ENCODE peak calls at places on chromosomes 6 and 20, in four cellular contexts. B is fibroblast of the conjunctiva; W is stimulated activated CD4-positive, alpha-beta T cell treated with anti-CD3 and anti-CD28 coated beads, Interleukin-15, amount 100 ng/mL, for 24 hours; E is cardiac muscle cell. I is an unnamed sample.

GRCh38 chr6:73579851-73580246 is 59.0 kb upstream of the EEF1A1 start:
- DNase-seq in B (peak; percentile 95), W (no peak), E (peak; percentile 96), I (no peak)

GRCh38 chr6:156912431-156912830 is 135.3 kb downstream of the ARID1B start:
- DNase-seq in B (no peak), W (no peak), E (no peak), I (no peak)

GRCh38 chr6:137013031-137013430 is 31.7 kb downstream of the IL20RA start:
- DNase-seq in B (no peak), W (no peak), E (no peak), I (no peak)

GRCh38 chr20:57579898-57580447 is 19.1 kb downstream of the PCK1 start:
- DNase-seq in B (no peak), W (no peak), E (no peak), I (no peak)

GRCh38 chr6:25504661-25505060 is 147.4 kb upstream of the SCGN start:
- DNase-seq in B (no peak), W (no peak), E (no peak), I (no peak)

GRCh38 chr20:31637660-31638059 is at the start of gene COX4I2:
- DNase-seq in B (no peak), W (no peak), E (no peak), I (no peak)

GRCh38 chr6:69974193-69974592 is 107.8 kb downstream of the COL19A1 start:
- DNase-seq in B (no peak), W (no peak), E (peak; percentile 53), I (peak; percentile 46)

GRCh38 chr6:54310377-54311152 is 2.3 kb downstream of the TINAG start:
- DNase-seq in B (no peak), W (no peak), E (no peak), I (no peak)

GRCh38 chr6:131255434-131255833 is 120.2 kb downstream of the AKAP7 start:
- DNase-seq in B (no peak), W (no peak), E (no peak), I (peak; percentile 72)

GRCh38 chr6:146753306-146753705 is 154.5 kb downstream of the ADGB start:
- DNase-seq in B (no peak), W (no peak), E (no peak), I (no peak)

GRCh38 chr6:71393471-71393870 is 104.9 kb downstream of the OGFRL1 start:
- DNase-seq in B (no peak), W (no peak), E (peak; percentile 41), I (peak; percentile 35)

GRCh38 chr20:7841291-7841966 is 98.8 kb downstream of the HAO1 start:
- DNase-seq in B (no peak), W (no peak), E (peak; percentile 52), I (no peak)

GRCh38 chr6:341914-342831 is 49.4 kb upstream of the IRF4 start:
- DNase-seq in B (no peak), W (no peak), E (no peak), I (no peak)

GRCh38 chr20:8370774-8371173 is 238.7 kb downstream of the PLCB1 start:
- DNase-seq in B (no peak), W (no peak), E (no peak), I (no peak)